ENCODE peak calls at places on chromosomes 12 and 14, in six cellular contexts. P is GOT3, L is H7, O is ELR, I is GM13976, R is HTR-8/SVneo. V is an unnamed sample.

GRCh38 chr14:76872796-76873432 is 46.7 kb downstream of the LRRC74A start:
- DNase-seq in P (no peak), L (peak), O (peak), I (peak), R (peak), V (peak)

GRCh38 chr12:49867580-49868341 is 24.9 kb upstream of the BCDIN3D start:
- DNase-seq in P (no peak), L (no peak), O (no peak), I (no peak), R (no peak), V (no peak)

GRCh38 chr14:57637901-57638300 is 144.2 kb upstream of the CCDC198 start:
- DNase-seq in P (no peak), L (no peak), O (no peak), I (no peak), R (no peak), V (no peak)

GRCh38 chr12:28242888-28243633 is 52.8 kb downstream of the CCDC91 start:
- DNase-seq in P (no peak), L (no peak), O (no peak), I (no peak), R (no peak), V (no peak)

GRCh38 chr14:65750906-65751305 is 338.4 kb downstream of the FUT8 start:
- DNase-seq in P (no peak), L (no peak), O (no peak), I (no peak), R (no peak), V (no peak)

GRCh38 chr12:103773109-103773905 is 67.7 kb downstream of the NT5DC3 start:
- DNase-seq in P (no peak), L (no peak), O (no peak), I (no peak), R (no peak), V (no peak)

GRCh38 chr14:23123419-23123818 is 4.4 kb upstream of the CEBPE start:
- DNase-seq in P (no peak), L (no peak), O (no peak), I (no peak), R (no peak), V (no peak)

GRCh38 chr12:11685716-11686115 is 36.2 kb downstream of the ETV6 start:
- DNase-seq in P (no peak), L (no peak), O (no peak), I (no peak), R (no peak), V (no peak)

GRCh38 chr12:106106892-106107291 is 31.9 kb downstream of the NUAK1 start:
- DNase-seq in P (no peak), L (no peak), O (peak), I (no peak), R (no peak), V (no peak)

GRCh38 chr12:65568517-65568916 is 255.8 kb upstream of the HMGA2 start:
- DNase-seq in P (no peak), L (no peak), O (peak), I (no peak), R (no peak), V (no peak)

GRCh38 chr14:50225067-50225973 is 6.1 kb downstream of the SOS2 start:
- DNase-seq in P (no peak), L (no peak), O (peak), I (no peak), R (peak), V (no peak)

GRCh38 chr14:50736932-50737419 is 68.9 kb upstream of the SAV1 start:
- DNase-seq in P (no peak), L (no peak), O (no peak), I (peak), R (no peak), V (no peak)

GRCh38 chr12:67663121-67663520 is 14.6 kb downstream of the DYRK2 start:
- DNase-seq in P (no peak), L (no peak), O (peak), I (no peak), R (no peak), V (no peak)

GRCh38 chr14:101734241-101734847 is 27.2 kb upstream of the PPP2R5C start:
- DNase-seq in P (no peak), L (peak), O (no peak), I (no peak), R (no peak), V (no peak)

GRCh38 chr12:70317781-70318180 is 48.3 kb upstream of the KCNMB4 start:
- DNase-seq in P (no peak), L (no peak), O (no peak), I (no peak), R (no peak), V (no peak)

GRCh38 chr12:7047318-7047717 is 13.2 kb upstream of the C1S start:
- DNase-seq in P (no peak), L (no peak), O (no peak), I (no peak), R (no peak), V (no peak)

GRCh38 chr12:89542912-89543592 is 17.2 kb upstream of the POC1B start:
- DNase-seq in P (no peak), L (peak), O (peak), I (peak), R (peak), V (peak)

GRCh38 chr12:9372202-9372601 is 164.0 kb upstream of the PZP start:
- DNase-seq in P (no peak), L (no peak), O (peak), I (no peak), R (no peak), V (no peak)

GRCh38 chr12:31507966-31508365 is 83.0 kb downstream of the DENND5B start:
- DNase-seq in P (no peak), L (no peak), O (peak), I (no peak), R (no peak), V (no peak)

GRCh38 chr12:105420659-105421240 is 90.3 kb downstream of the C12orf75 start:
- DNase-seq in P (no peak), L (peak), O (peak), I (peak), R (peak), V (no peak)

GRCh38 chr12:113134521-113134951 is 1.0 kb downstream of the RASAL1 start:
- DNase-seq in P (no peak), L (peak), O (no peak), I (no peak), R (no peak), V (no peak)

GRCh38 chr12:12461923-12462315 is 100.7 kb downstream of the DUSP16 start:
- DNase-seq in P (no peak), L (no peak), O (no peak), I (no peak), R (no peak), V (no peak)

GRCh38 chr12:104372048-104372720 is 68.6 kb downstream of the EID3 start:
- DNase-seq in P (no peak), L (no peak), O (peak), I (no peak), R (no peak), V (peak)

GRCh38 chr14:100815478-100816285 is 10.2 kb upstream of the MEG3 start:
- DNase-seq in P (no peak), L (no peak), O (peak), I (no peak), R (no peak), V (no peak)

GRCh38 chr12:19707948-19708409 is 268.7 kb downstream of the AEBP2 start:
- DNase-seq in P (no peak), L (no peak), O (peak), I (no peak), R (no peak), V (no peak)

GRCh38 chr14:80055912-80056801 is 155.1 kb downstream of the DIO2 start:
- DNase-seq in P (no peak), L (peak), O (peak), I (peak), R (peak), V (no peak)

GRCh38 chr14:90797919-90798318 is 18.3 kb downstream of the TTC7B start:
- DNase-seq in P (no peak), L (no peak), O (no peak), I (no peak), R (no peak), V (no peak)

GRCh38 chr14:55819610-55820304 is 239.8 kb downstream of the KTN1 start:
- DNase-seq in P (no peak), L (no peak), O (no peak), I (no peak), R (no peak), V (no peak)

GRCh38 chr14:68638817-68639517 is 153.9 kb downstream of the ZFP36L1 start:
- DNase-seq in P (no peak), L (no peak), O (no peak), I (no peak), R (no peak), V (no peak)

GRCh38 chr12:95733156-95733825 is 57.3 kb downstream of the NTN4 start:
- DNase-seq in P (no peak), L (no peak), O (peak), I (no peak), R (peak), V (no peak)

GRCh38 chr12:3250576-3250975 is 173.4 kb downstream of the TSPAN9 start:
- DNase-seq in P (no peak), L (no peak), O (no peak), I (no peak), R (no peak), V (no peak)

GRCh38 chr12:111180830-111181726 is 187.8 kb downstream of the PHETA1 start:
- DNase-seq in P (no peak), L (no peak), O (no peak), I (no peak), R (peak), V (no peak)

GRCh38 chr12:91100901-91101300 is 10.4 kb downstream of the LUM start:
- DNase-seq in P (no peak), L (no peak), O (no peak), I (no peak), R (no peak), V (no peak)

GRCh38 chr12:122166422-122167327 is 7.3 kb downstream of the IL31 start:
- DNase-seq in P (no peak), L (no peak), O (no peak), I (peak), R (no peak), V (no peak)

GRCh38 chr12:130752692-130753230 is 36.7 kb upstream of the RIMBP2 start:
- DNase-seq in P (no peak), L (peak), O (no peak), I (no peak), R (no peak), V (no peak)

GRCh38 chr14:61997146-61997545 is 234.9 kb downstream of the SNAPC1 start:
- DNase-seq in P (no peak), L (no peak), O (peak), I (no peak), R (no peak), V (no peak)

GRCh38 chr12:121060149-121061001 is 21.3 kb upstream of the OASL start:
- DNase-seq in P (no peak), L (peak), O (peak), I (peak), R (peak), V (peak)

GRCh38 chr12:104303538-104304151 is at the start of gene EID3:
- DNase-seq in P (peak), L (peak), O (peak), I (peak), R (no peak), V (peak)

GRCh38 chr14:61598980-61599379 is 96.3 kb upstream of the HIF1A start:
- DNase-seq in P (no peak), L (no peak), O (no peak), I (no peak), R (no peak), V (no peak)

GRCh38 chr14:32150392-32150791 is 51.5 kb upstream of the RNU6-7 start:
- DNase-seq in P (no peak), L (no peak), O (no peak), I (no peak), R (no peak), V (no peak)

V was measured in T-cell.